ENCODE peak calls at places on chromosomes 11 and 22, in five cellular contexts. X is Peyer's patch; N is colonic mucosa; H is CD8-positive, alpha-beta T cell; Y is ascending aorta. T is an unnamed sample.

GRCh38 chr22:33000342-33001280 is 57.6 kb downstream of the SYN3 start:
- DNase-seq in X (peak; percentile 58), N (peak; percentile 34), H (peak; percentile 24), Y (peak; percentile 72), T (peak; percentile 37)

GRCh38 chr11:14144905-14145304 is 182.4 kb downstream of the SPON1 start:
- DNase-seq in X (no peak), N (no peak), H (no peak), Y (no peak), T (no peak)

GRCh38 chr22:40685406-40685805 is 6.1 kb downstream of the MCHR1 start:
- DNase-seq in X (no peak), N (no peak), H (peak; percentile 21), Y (no peak), T (no peak)

GRCh38 chr11:33737362-33737821 is 1.2 kb upstream of the CD59 start:
- DNase-seq in X (no peak), N (no peak), H (no peak), Y (no peak), T (peak; percentile 53)

GRCh38 chr11:126546191-126546590 is 190.7 kb downstream of the ST3GAL4 start:
- DNase-seq in X (no peak), N (no peak), H (no peak), Y (no peak), T (no peak)

GRCh38 chr22:24435861-24436351 is 8.5 kb downstream of the ADORA2A start:
- DNase-seq in X (peak; percentile 45), N (no peak), H (no peak), Y (no peak), T (no peak)

GRCh38 chr11:45158210-45158644 is 11.8 kb downstream of the PRDM11 start:
- DNase-seq in X (no peak), N (no peak), H (no peak), Y (no peak), T (peak; percentile 25)

GRCh38 chr11:87473174-87473573 is 435.4 kb downstream of the TMEM135 start:
- DNase-seq in X (no peak), N (no peak), H (no peak), Y (no peak), T (peak; percentile 98)

GRCh38 chr11:46559815-46560214 is 34.0 kb downstream of the AMBRA1 start:
- DNase-seq in X (no peak), N (no peak), H (no peak), Y (no peak), T (no peak)

GRCh38 chr22:37126383-37126782 is 16.9 kb upstream of the TMPRSS6 start:
- DNase-seq in X (no peak), N (no peak), H (no peak), Y (no peak), T (no peak)

GRCh38 chr11:76700177-76701100 is 29.9 kb upstream of the LRRC32 start:
- DNase-seq in X (no peak), N (no peak), H (no peak), Y (no peak), T (peak; percentile 85)

GRCh38 chr11:2516276-2517015 is 71.6 kb downstream of the KCNQ1 start:
- DNase-seq in X (peak; percentile 29), N (peak; percentile 14), H (peak; percentile 6), Y (no peak), T (no peak)

GRCh38 chr11:117915672-117916235 is 13.4 kb downstream of the TMPRSS13 start:
- DNase-seq in X (peak; percentile 22), N (no peak), H (no peak), Y (peak; percentile 31), T (no peak)

GRCh38 chr11:82085493-82085892 is 648.2 kb downstream of the FAM181B start:
- DNase-seq in X (no peak), N (no peak), H (no peak), Y (no peak), T (no peak)

GRCh38 chr11:101915811-101916291 is 471 bp downstream of the ANGPTL5 start:
- DNase-seq in X (no peak), N (no peak), H (no peak), Y (no peak), T (peak; percentile 38)

GRCh38 chr11:120316880-120317688 is 8.0 kb upstream of the TLCD5 start:
- DNase-seq in X (peak; percentile 71), N (peak; percentile 92), H (no peak), Y (peak; percentile 82), T (peak; percentile 48)

GRCh38 chr11:82859746-82860145 is 40.5 kb downstream of the PRCP start:
- DNase-seq in X (no peak), N (no peak), H (no peak), Y (no peak), T (no peak)

GRCh38 chr11:297666-298405 is 1.5 kb downstream of the IFITM5 start:
- DNase-seq in X (peak; percentile 74), N (no peak), H (no peak), Y (no peak), T (no peak)

GRCh38 chr11:40276960-40277359 is 1182.5 kb downstream of the LRRC4C start:
- DNase-seq in X (no peak), N (no peak), H (no peak), Y (no peak), T (no peak)
- H3K4me1 ChIP-seq in X (no peaks in the 10 kb centered on the region), N (no peaks in the 10 kb centered on the region), H (no peaks in the 10 kb centered on the region), Y (no peaks in the 10 kb centered on the region), T (no peaks in the 10 kb centered on the region)

GRCh38 chr11:79200398-79201070 is 240.3 kb downstream of the TENM4 start:
- DNase-seq in X (no peak), N (no peak), H (no peak), Y (no peak), T (no peak)
- H3K4me1 ChIP-seq in X (no peaks in the 10 kb centered on the region), N (no peaks in the 10 kb centered on the region), H (no peaks in the 10 kb centered on the region), Y (peaks cover 3% of the 10 kb centered on the region), T (peaks cover 2% of the 10 kb centered on the region)

GRCh38 chr11:12525466-12526055 is 148.2 kb downstream of the PARVA start:
- DNase-seq in X (no peak), N (no peak), H (no peak), Y (no peak), T (no peak)
- H3K4me1 ChIP-seq in X (no peaks in the 10 kb centered on the region), N (no peaks in the 10 kb centered on the region), H (no peaks in the 10 kb centered on the region), Y (no peaks in the 10 kb centered on the region), T (peaks cover 24% of the 10 kb centered on the region)

GRCh38 chr22:48320671-48321515 is 1506.8 kb downstream of the BRD1 start:
- DNase-seq in X (no peak), N (no peak), H (no peak), Y (no peak), T (no peak)
- H3K4me1 ChIP-seq in X (no peaks in the 10 kb centered on the region), N (no peaks in the 10 kb centered on the region), H (no peaks in the 10 kb centered on the region), Y (no peaks in the 10 kb centered on the region), T (no peaks in the 10 kb centered on the region)

T was measured in fibroblast of lung.